ENCODE peak calls at places on chromosomes 4 and X, in six cellular contexts. J is neuronal stem cell, U is H1, W is IMR-90, D is mesenchymal stem cell, Z is trophoblast cell. R is an unnamed sample.
A peak's percentile ranks its signal among the peaks of the same experiment; 100 is the strongest.

GRCh38 chr4:32864713-32865351 is 2144.7 kb downstream of the PCDH7 start:
- DNase-seq in J (no peak), U (no peak), W (no peak), D (no peak), Z (no peak), R (no peak)

GRCh38 chr4:177673980-177674504 is 231.8 kb upstream of the AGA start:
- DNase-seq in J (no peak), U (no peak), W (no peak), D (no peak), Z (no peak), R (no peak)

GRCh38 chrX:15874672-15875071 is 20.1 kb upstream of the AP1S2 start:
- DNase-seq in J (no peak), U (no peak), W (no peak), D (no peak), Z (no peak), R (no peak)

GRCh38 chr4:78645853-78646757 is 94.5 kb downstream of the ANXA3 start:
- DNase-seq in J (no peak), U (no peak), W (peak; percentile 96), D (peak; percentile 94), Z (peak; percentile 74), R (no peak)

GRCh38 chrX:139691493-139691842 is 16.5 kb downstream of the MCF2 start:
- DNase-seq in J (no peak), U (no peak), W (no peak), D (no peak), Z (no peak), R (peak; percentile 25)

GRCh38 chrX:19539665-19540064 is 24.4 kb upstream of the MAP3K15 start:
- DNase-seq in J (no peak), U (no peak), W (no peak), D (no peak), Z (no peak), R (no peak)

GRCh38 chr4:117385531-117385930 is 300.2 kb upstream of the TRAM1L1 start:
- DNase-seq in J (no peak), U (no peak), W (peak; percentile 67), D (no peak), Z (peak; percentile 20), R (no peak)

GRCh38 chrX:68183612-68184214 is 249.6 kb downstream of the OPHN1 start:
- DNase-seq in J (no peak), U (no peak), W (peak; percentile 51), D (peak; percentile 40), Z (peak; percentile 73), R (no peak)

GRCh38 chr4:125389713-125390112 is 75.0 kb downstream of the FAT4 start:
- DNase-seq in J (no peak), U (no peak), W (peak; percentile 96), D (peak; percentile 81), Z (peak; percentile 26), R (no peak)

GRCh38 chrX:19513383-19513782 is 1.9 kb downstream of the MAP3K15 start:
- DNase-seq in J (no peak), U (no peak), W (peak; percentile 4), D (no peak), Z (no peak), R (no peak)

GRCh38 chr4:15213415-15213814 is 211.1 kb downstream of the CPEB2 start:
- DNase-seq in J (no peak), U (no peak), W (no peak), D (no peak), Z (no peak), R (no peak)

GRCh38 chr4:168575473-168575872 is 78.6 kb downstream of the PALLD start:
- DNase-seq in J (no peak), U (no peak), W (no peak), D (no peak), Z (no peak), R (no peak)

GRCh38 chrX:72101597-72102037 is 30.1 kb downstream of the RTL5 start:
- DNase-seq in J (no peak), U (no peak), W (no peak), D (no peak), Z (peak; percentile 1), R (peak; percentile 44)

GRCh38 chr4:158896459-158897238 is 127.8 kb downstream of the FNIP2 start:
- DNase-seq in J (no peak), U (no peak), W (no peak), D (peak; percentile 43), Z (no peak), R (no peak)

GRCh38 chr4:82797048-82797590 is 1.5 kb downstream of the SCD5 start:
- DNase-seq in J (no peak), U (no peak), W (no peak), D (peak; percentile 20), Z (peak; percentile 12), R (peak; percentile 68)

GRCh38 chrX:9352683-9353430 is 112.0 kb upstream of the TBL1X start:
- DNase-seq in J (no peak), U (no peak), W (peak; percentile 75), D (peak; percentile 53), Z (peak; percentile 80), R (no peak)

GRCh38 chrX:67353651-67354370 is 190.0 kb upstream of the AR start:
- DNase-seq in J (no peak), U (no peak), W (no peak), D (no peak), Z (peak; percentile 38), R (no peak)

GRCh38 chr4:76723916-76724315 is 174.0 kb downstream of the SOWAHB start:
- DNase-seq in J (peak; percentile 21), U (no peak), W (peak; percentile 91), D (no peak), Z (no peak), R (no peak)

GRCh38 chr4:39597695-39598381 is 40.8 kb downstream of the SMIM14 start:
- DNase-seq in J (no peak), U (no peak), W (no peak), D (no peak), Z (no peak), R (no peak)

DNA sequence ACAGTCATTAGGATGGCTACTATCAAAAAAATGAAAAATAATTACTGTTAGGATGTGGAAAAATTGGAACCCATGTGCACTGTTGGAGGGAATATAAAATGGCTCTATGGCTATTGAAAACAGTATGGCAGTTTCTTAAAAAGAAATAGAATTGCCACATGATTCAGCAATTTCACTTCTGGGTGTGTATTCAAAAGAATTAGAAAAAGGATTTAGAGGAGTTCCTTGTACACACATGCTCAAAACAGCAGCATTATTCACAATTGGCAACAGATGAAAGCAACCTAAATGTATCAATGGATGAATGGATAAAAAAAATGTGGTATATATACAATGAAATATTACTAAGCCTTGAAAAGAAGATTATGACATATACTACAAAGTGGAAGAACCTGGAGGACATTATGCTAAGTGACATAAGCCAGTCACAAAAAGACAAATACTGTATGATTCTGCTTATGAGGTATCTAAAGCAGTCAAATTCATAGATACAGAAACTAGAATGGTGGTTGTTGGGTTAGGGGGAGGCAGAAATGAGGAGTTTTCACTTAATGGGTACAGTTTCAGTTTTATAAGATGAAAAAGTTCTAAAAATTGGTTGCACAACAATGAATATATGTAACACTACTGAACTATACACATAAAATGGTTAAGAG is 123.2 kb downstream of the ELOVL6 start:
- DNase-seq in J (no peak), U (no peak), W (no peak), D (no peak), Z (no peak), R (no peak)
- H4K91ac ChIP-seq in J (no peak overlapping the region), U (no peak overlapping the region), W (no peak overlapping the region), D (no peak overlapping the region), Z (no peak overlapping the region), R (no peak overlapping the region)

GRCh38 chr4:183552274-183553146 is 47.7 kb downstream of the ING2 start:
- DNase-seq in J (no peak), U (no peak), W (no peak), D (no peak), Z (no peak), R (no peak)
- H4K91ac ChIP-seq in J (no peak overlapping the region), U (no peak overlapping the region), W (no peak overlapping the region), D (no peak overlapping the region), Z (no peak overlapping the region), R (no peak overlapping the region)

GRCh38 chr4:123449780-123450179 is 53.2 kb downstream of the SPRY1 start:
- DNase-seq in J (no peak), U (no peak), W (peak; percentile 56), D (peak; percentile 83), Z (no peak), R (no peak)

GRCh38 chr4:123450393-123450792 is 53.8 kb downstream of the SPRY1 start:
- DNase-seq in J (no peak), U (no peak), W (no peak), D (no peak), Z (no peak), R (no peak)

GRCh38 chr4:123452585-123452984 is 56.0 kb downstream of the SPRY1 start:
- DNase-seq in J (no peak), U (no peak), W (peak; percentile 98), D (peak; percentile 95), Z (peak; percentile 39), R (no peak)

GRCh38 chr4:123453006-123453685 is 56.6 kb downstream of the SPRY1 start:
- DNase-seq in J (no peak), U (no peak), W (peak; percentile 43), D (peak; percentile 69), Z (peak; percentile 12), R (no peak)

GRCh38 chr4:123455360-123455759 is 58.8 kb downstream of the SPRY1 start:
- DNase-seq in J (no peak), U (no peak), W (no peak), D (no peak), Z (no peak), R (no peak)
- H4K91ac ChIP-seq in J (no peak overlapping the region), U (no peak overlapping the region), W (no peak overlapping the region), D (no peak overlapping the region), Z (no peak overlapping the region), R (no peak overlapping the region)

GRCh38 chr4:6687947-6688878 is 5.5 kb upstream of the S100P start:
- DNase-seq in J (no peak), U (no peak), W (no peak), D (no peak), Z (peak; percentile 89), R (peak; percentile 58)

GRCh38 chr4:6686104-6686787 is 7.4 kb upstream of the S100P start:
- DNase-seq in J (no peak), U (no peak), W (no peak), D (no peak), Z (no peak), R (no peak)

GRCh38 chr4:6681191-6681590 is 12.5 kb upstream of the S100P start:
- DNase-seq in J (no peak), U (no peak), W (no peak), D (no peak), Z (no peak), R (no peak)

GRCh38 chr4:6682862-6683590 is 10.7 kb upstream of the S100P start:
- DNase-seq in J (no peak), U (no peak), W (no peak), D (no peak), Z (no peak), R (no peak)

GRCh38 chr4:6684656-6685055 is 9.0 kb upstream of the S100P start:
- DNase-seq in J (no peak), U (no peak), W (no peak), D (no peak), Z (no peak), R (no peak)
- H4K91ac ChIP-seq in J (no peak overlapping the region), U (no peak overlapping the region), W (no peak overlapping the region), D (no peak overlapping the region), Z (no peak overlapping the region), R (no peak overlapping the region)

R was measured in H9.